ENCODE peak calls at places on chromosome X, in four cellular contexts. L is cardiac muscle cell; G is CD8-positive, alpha-beta T cell; W is fibroblast of lung. V is an unnamed sample.

GRCh38 chrX:136055651-136056221 is 70.5 kb downstream of the SLC9A6 start:
- DNase-seq in G (no peak), W (peak; percentile 94), L (peak; percentile 78), V (no peak)

GRCh38 chrX:48897157-48897620 is 379 bp downstream of the TIMM17B start:
- DNase-seq in G (no peak), W (peak; percentile 62), L (peak; percentile 76), V (peak; percentile 21)

GRCh38 chrX:101025126-101025525 is 26.8 kb downstream of the TRMT2B start:
- DNase-seq in L (no peak), W (no peak), G (no peak), V (no peak)

GRCh38 chrX:70354726-70355125 is 64.8 kb downstream of the KIF4A start:
- DNase-seq in L (peak; percentile 58), G (no peak), W (no peak), V (no peak)

GRCh38 chrX:56800801-56801200 is 71.8 kb downstream of the NBDY start:
- DNase-seq in L (peak; percentile 14), G (peak; percentile 4), W (no peak), V (no peak)

GRCh38 chrX:134898450-134898849 is 92.3 kb upstream of the SMIM10 start:
- DNase-seq in L (peak; percentile 27), G (no peak), W (peak; percentile 54), V (no peak)

GRCh38 chrX:73562458-73562857 is 539 bp upstream of the CHIC1 start:
- DNase-seq in G (no peak), L (peak; percentile 18), W (peak; percentile 8), V (no peak)

GRCh38 chrX:154036513-154036912 is 16.8 kb upstream of the IRAK1 start:
- DNase-seq in L (no peak), G (no peak), W (no peak), V (no peak)

GRCh38 chrX:41178201-41178600 is 93.0 kb downstream of the USP9X start:
- DNase-seq in W (no peak), L (no peak), G (no peak), V (no peak)

GRCh38 chrX:111372065-111372464 is 39.9 kb downstream of the DCX start:
- DNase-seq in L (no peak), G (no peak), W (no peak), V (no peak)

GRCh38 chrX:119758682-119759332 is 419 bp downstream of the SOWAHD start:
- DNase-seq in W (no peak), G (no peak), L (no peak), V (no peak)

GRCh38 chrX:17930850-17931249 is 69.8 kb upstream of the RAI2 start:
- DNase-seq in G (no peak), W (no peak), L (no peak), V (no peak)

GRCh38 chrX:39877919-39878318 is 219.8 kb downstream of the BCOR start:
- DNase-seq in L (no peak), G (no peak), W (no peak), V (no peak)

GRCh38 chrX:132023896-132024386 is 839 bp downstream of the STK26 start:
- DNase-seq in L (no peak), W (no peak), G (no peak), V (no peak)

GRCh38 chrX:30280428-30280827 is 28.8 kb downstream of the NR0B1 start:
- DNase-seq in W (no peak), G (no peak), L (no peak), V (no peak)

GRCh38 chrX:109635151-109635550 is 10.2 kb upstream of the KCNE5 start:
- DNase-seq in W (peak; percentile 14), L (peak; percentile 36), G (no peak), V (no peak)

GRCh38 chrX:15242899-15243555 is 26.9 kb downstream of the ASB9 start:
- DNase-seq in W (peak; percentile 60), L (peak; percentile 68), G (no peak), V (no peak)

GRCh38 chrX:26511621-26512363 is 295.8 kb downstream of the MAGEB5 start:
- DNase-seq in W (no peak), L (no peak), G (no peak), V (no peak)
- H3K27ac ChIP-seq in W (no peak overlapping the region), L (no peak overlapping the region), G (no peak overlapping the region), V (no peak overlapping the region)

DNA sequence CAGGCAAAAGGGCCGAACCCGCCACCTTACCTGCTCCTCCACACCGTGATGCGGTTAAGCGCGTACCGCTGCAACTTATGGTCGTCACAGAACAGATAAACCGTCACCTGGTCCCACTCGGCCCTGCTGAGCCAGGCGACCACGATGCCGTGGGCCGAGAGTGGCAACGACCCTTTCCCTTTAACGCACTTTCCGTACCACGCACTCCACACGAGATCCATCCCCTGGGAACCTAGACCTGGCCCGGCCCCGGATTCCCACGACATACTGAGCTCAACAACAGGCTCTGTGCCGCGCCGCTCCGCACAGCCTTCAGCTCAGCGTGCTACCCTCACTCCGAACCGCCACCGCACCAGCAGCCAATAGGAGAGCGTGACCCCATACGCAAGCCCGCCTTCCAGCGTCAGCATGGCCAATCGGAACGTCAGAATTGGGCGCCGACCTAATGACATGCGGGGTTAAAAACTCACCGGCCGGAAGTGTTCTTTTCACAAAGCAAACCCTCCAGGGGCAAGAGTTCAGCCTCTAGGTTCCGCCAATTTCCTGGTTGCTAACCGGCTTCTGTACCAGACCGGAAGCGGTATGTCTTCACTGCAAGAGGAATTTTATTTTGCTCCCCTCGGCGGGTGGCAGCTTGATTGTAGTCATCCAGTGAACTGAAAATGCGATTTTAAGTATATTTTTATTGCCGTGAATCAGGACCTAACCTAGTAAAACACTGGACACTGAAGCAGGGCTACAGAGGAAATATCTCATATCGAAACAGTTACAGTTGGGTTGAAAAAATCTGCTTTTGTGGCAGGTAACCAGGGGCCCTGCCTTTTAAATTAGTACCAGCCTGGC is at the start of gene LAS1L:
- DNase-seq in W (peak; percentile 96), L (peak; percentile 96), G (peak; percentile 79), V (peak; percentile 63)
- H3K27ac ChIP-seq in W (peak within 1 kb of the TSS; percentile 74), L (peak within 1 kb of the TSS; percentile 78), G (peak within 1 kb of the TSS; percentile 71), V (peak within 1 kb of the TSS; percentile 56)

GRCh38 chrX:9494806-9495205 is 29.9 kb downstream of the TBL1X start:
- DNase-seq in G (no peak), W (peak; percentile 4), L (peak; percentile 76), V (no peak)
- H3K27ac ChIP-seq in G (no peak overlapping the region), W (no peak overlapping the region), L (peak overlapping the region; percentile 2), V (no peak overlapping the region)

GRCh38 chrX:19761554-19762295 is 125.7 kb downstream of the SH3KBP1 start:
- DNase-seq in L (no peak), G (no peak), W (no peak), V (no peak)
- H3K27ac ChIP-seq in L (no peak overlapping the region), G (no peak overlapping the region), W (no peak overlapping the region), V (no peak overlapping the region)